ENCODE peak calls at places on chromosome 18, in four cellular contexts. J, D, U and P are unnamed samples.

GRCh38 chr18:79451237-79452125 is 55.8 kb downstream of the NFATC1 start:
- DNase-seq in D (no peak), U (no peak), J (no peak), P (no peak)

GRCh38 chr18:10705786-10706185 is 180.0 kb downstream of the NAPG start:
- DNase-seq in D (no peak), J (no peak), U (no peak), P (no peak)

GRCh38 chr18:72075040-72075439 is 469.1 kb downstream of the CBLN2 start:
- DNase-seq in U (no peak), D (no peak), J (no peak), P (no peak)

GRCh38 chr18:57518533-57518932 is 68.0 kb downstream of the FECH start:
- DNase-seq in J (no peak), U (no peak), D (no peak), P (no peak)

GRCh38 chr18:24517554-24517953 is 57.1 kb downstream of the HRH4 start:
- DNase-seq in U (no peak), J (no peak), D (no peak), P (no peak)

GRCh38 chr18:26804474-26804873 is 61.0 kb downstream of the AQP4 start:
- DNase-seq in D (no peak), U (no peak), J (no peak), P (no peak)

GRCh38 chr18:63887424-63887823 is at the start of gene SERPINB2:
- DNase-seq in U (no peak), J (no peak), D (no peak), P (no peak)

GRCh38 chr18:78771496-78772368 is 207.9 kb upstream of the SALL3 start:
- DNase-seq in U (no peak), J (no peak), D (no peak), P (no peak)

GRCh38 chr18:13611058-13611615 is 115.2 kb downstream of the FAM210A start:
- DNase-seq in U (no peak), J (no peak), D (no peak), P (no peak)
- TF ChIP-seq EGR1 in U (no peak), J (no peak), D (no peak), P (no peak)

DNA sequence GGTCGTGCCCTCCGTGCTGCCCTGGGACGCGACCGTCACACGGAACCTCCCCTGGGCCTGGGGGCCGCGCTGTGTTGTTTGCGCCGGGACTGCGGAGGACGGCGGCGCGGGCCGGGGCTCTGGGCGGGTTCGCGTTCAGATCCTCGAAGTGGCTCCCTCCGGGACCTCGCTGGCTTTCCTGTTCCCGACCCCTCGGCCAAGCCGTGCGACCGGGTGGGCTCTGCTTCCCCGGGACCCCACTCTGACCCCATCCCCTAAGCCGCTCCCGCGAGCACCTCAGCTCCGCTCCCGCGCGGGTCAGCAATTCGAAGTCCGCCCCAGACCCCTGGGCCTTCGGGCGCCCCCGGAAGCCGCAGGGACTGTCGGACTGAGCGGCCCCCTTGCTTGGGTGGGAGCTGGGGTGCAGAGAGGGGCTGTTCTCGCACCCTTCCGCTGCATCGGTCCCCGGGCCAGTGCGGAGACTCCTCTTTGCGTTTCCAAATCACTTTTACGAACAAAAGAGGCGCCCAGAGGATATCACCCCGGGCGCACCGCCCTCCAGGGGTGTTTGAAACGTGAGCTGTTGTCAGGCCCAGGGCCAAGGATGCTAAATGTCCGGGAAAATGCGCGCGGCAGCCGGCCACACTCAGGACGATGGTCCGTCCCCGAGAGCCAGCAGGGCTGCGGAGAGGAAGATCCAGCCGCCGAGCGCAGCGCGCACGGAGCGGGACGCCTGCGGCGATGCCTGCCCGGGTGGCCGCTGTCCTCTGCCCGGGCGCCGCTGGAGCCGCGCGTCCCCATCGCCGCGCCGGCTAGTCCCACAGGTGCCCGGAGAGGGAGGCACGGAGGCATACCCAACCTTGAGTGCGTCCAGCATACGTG is 73.5 kb downstream of the ZCCHC2 start:
- DNase-seq in D (no peak), U (no peak), J (no peak), P (no peak)
- TF ChIP-seq EGR1 in D (no peak), U (no peak), J (no peak), P (no peak)

GRCh38 chr18:67788784-67789545 is 272.4 kb upstream of the DSEL start:
- DNase-seq in J (no peak), U (no peak), D (no peak), P (no peak)

GRCh38 chr18:67783215-67783946 is 266.9 kb upstream of the DSEL start:
- DNase-seq in U (no peak), J (no peak), D (no peak), P (no peak)

GRCh38 chr18:67790527-67790926 is 274.0 kb upstream of the DSEL start:
- DNase-seq in U (no peak), J (no peak), D (no peak), P (no peak)

DNA sequence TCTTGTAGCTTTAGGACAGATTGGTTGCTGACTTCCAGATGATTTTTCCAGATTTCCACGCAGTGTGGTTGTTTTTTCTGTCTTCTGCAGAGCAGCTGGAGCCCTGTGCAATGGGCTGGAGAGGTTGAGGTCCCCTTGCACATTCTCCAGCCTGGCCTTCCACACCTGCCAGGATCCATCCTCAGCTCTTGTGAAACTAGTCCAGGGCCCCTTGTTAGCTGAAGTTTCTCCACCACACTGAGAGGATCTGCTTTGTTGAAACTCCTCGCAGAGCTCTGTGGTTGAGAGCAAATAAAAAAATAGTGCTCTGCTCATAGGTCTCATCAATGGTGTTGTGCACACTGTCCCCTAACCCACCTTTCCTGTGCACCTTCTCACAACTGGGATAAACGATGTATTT is 271.8 kb upstream of the DSEL start:
- DNase-seq in J (no peak), U (no peak), D (no peak), P (no peak)
- TF ChIP-seq EGR1 in J (no peak), U (no peak), D (no peak), P (no peak)

DNA sequence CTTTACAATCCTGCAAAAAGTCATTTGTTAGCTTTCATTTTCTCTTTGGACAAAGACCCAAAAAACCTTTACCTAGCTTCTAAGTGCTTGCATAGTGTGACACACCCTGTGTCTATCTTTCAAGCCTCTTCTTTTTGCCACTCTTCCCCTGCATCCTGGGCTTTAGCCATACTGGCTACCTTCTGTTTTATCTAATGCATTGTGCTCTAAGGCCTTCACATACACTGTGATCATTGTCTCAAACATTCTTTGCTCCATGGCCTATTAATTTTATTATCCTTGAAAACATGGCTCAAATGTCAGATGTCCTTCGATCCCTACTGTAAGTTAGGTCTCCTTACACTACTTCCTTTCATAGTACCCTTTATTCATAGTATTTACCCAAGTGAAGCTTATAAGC is 84.4 kb downstream of the PIK3C3 start:
- DNase-seq in U (no peak), D (no peak), J (no peak), P (no peak)
- TF ChIP-seq EGR1 in U (no peak), D (no peak), J (no peak), P (no peak)

DNA sequence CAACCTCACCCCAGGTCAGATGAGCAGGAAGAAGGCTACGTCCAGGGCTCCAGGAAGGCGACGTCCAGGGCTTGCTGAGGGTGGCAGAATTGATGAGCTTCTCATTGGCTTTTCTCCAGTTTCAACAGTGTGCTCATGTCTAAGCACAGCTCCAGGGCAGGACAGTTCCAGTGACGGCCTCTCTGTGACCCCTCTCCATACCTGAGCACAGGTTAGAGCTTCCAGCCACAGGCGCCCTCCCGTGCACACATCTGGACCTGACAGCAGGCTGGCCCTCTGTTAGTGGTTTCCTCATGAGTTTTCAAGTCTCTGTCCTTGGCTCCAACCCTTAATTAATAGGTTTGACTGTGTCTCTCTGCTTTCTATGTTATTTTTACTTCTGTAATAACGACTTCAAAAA is 327.6 kb downstream of the ZNF516 start:
- DNase-seq in D (no peak), J (no peak), U (no peak), P (no peak)
- TF ChIP-seq EGR1 in D (no peak), J (no peak), U (no peak), P (no peak)

GRCh38 chr18:59685501-59685900 is 11.7 kb downstream of the CCBE1 start:
- DNase-seq in D (no peak), U (no peak), J (no peak), P (no peak)
- TF ChIP-seq EGR1 in D (no peak), U (no peak), J (no peak), P (no peak)